ENCODE peak calls at places on chromosomes 5 and 9, in nine cellular contexts. Q, U, B, Z, J, I, S, H and F are unnamed samples.

GRCh38 chr5:55915783-55916182 is 64.6 kb downstream of the IL31RA start:
- DNase-seq in B (no peak), Q (no peak), U (no peak), H (no peak), J (no peak), Z (no peak), I (no peak), S (no peak), F (peak)

GRCh38 chr5:37638897-37639296 is 200.9 kb downstream of the GDNF start:
- DNase-seq in Q (no peak), J (no peak), U (no peak), I (peak), H (peak), B (no peak), S (no peak), Z (no peak), F (no peak)

GRCh38 chr9:116060631-116061030 is 93.0 kb upstream of the PAPPA start:
- DNase-seq in J (peak), Q (no peak), B (no peak), S (no peak), U (no peak), I (no peak), Z (no peak), H (no peak), F (no peak)

GRCh38 chr9:116345817-116346216 is 192.2 kb downstream of the PAPPA start:
- DNase-seq in U (no peak), J (no peak), Z (no peak), I (no peak), Q (no peak), S (no peak), H (no peak), B (no peak), F (no peak)

GRCh38 chr5:171272996-171273970 is 35.8 kb upstream of the TLX3 start:
- DNase-seq in J (no peak), H (peak), I (peak), B (peak), Q (peak), S (no peak), U (no peak), Z (no peak), F (no peak)

GRCh38 chr5:96601200-96601599 is 61.0 kb upstream of the CAST start:
- DNase-seq in H (no peak), J (no peak), Z (no peak), U (no peak), Q (no peak), B (no peak), S (no peak), I (no peak), F (no peak)

GRCh38 chr5:179803651-179804598 is 2.7 kb downstream of the MGAT4B start:
- DNase-seq in J (peak), I (peak), B (no peak), H (no peak), Z (no peak), U (no peak), S (no peak), Q (peak), F (no peak)

GRCh38 chr5:10591159-10591558 is 27.3 kb downstream of the ANKRD33B start:
- DNase-seq in H (no peak), Q (no peak), I (no peak), J (no peak), U (no peak), B (no peak), S (no peak), Z (no peak), F (no peak)

GRCh38 chr5:180598316-180598701 is 7.0 kb upstream of the SCGB3A1 start:
- DNase-seq in S (no peak), U (no peak), J (no peak), Q (no peak), Z (no peak), B (no peak), I (no peak), H (no peak), F (peak)

GRCh38 chr5:80184235-80185023 is 71.4 kb downstream of the SERINC5 start:
- DNase-seq in J (no peak), Q (no peak), Z (no peak), S (no peak), U (no peak), B (no peak), H (no peak), I (no peak), F (no peak)

GRCh38 chr5:87302061-87302460 is 34.4 kb downstream of the RASA1 start:
- DNase-seq in Z (no peak), U (no peak), B (no peak), S (no peak), Q (no peak), I (peak), H (peak), J (no peak), F (no peak)

GRCh38 chr5:96023518-96023917 is 61.9 kb upstream of the ELL2 start:
- DNase-seq in I (peak), H (peak), Z (no peak), B (no peak), U (no peak), S (no peak), Q (no peak), J (no peak), F (no peak)

GRCh38 chr5:57539281-57539701 is 56.7 kb upstream of the ACTBL2 start:
- DNase-seq in Z (no peak), B (no peak), S (no peak), I (peak), J (no peak), U (no peak), H (peak), Q (no peak), F (no peak)

GRCh38 chr9:14880951-14881465 is 29.2 kb downstream of the FREM1 start:
- DNase-seq in I (peak), Q (no peak), Z (no peak), H (no peak), B (no peak), S (no peak), U (no peak), J (no peak), F (no peak)

GRCh38 chr9:37034320-37034937 is 361 bp upstream of the PAX5 start:
- DNase-seq in Q (peak), B (peak), J (no peak), I (peak), S (no peak), Z (no peak), H (no peak), U (no peak), F (no peak)

GRCh38 chr5:35853652-35854051 is 3.0 kb upstream of the IL7R start:
- DNase-seq in Q (peak), H (no peak), S (no peak), J (no peak), I (no peak), B (no peak), U (no peak), Z (peak), F (no peak)

GRCh38 chr5:44774279-44774880 is 34.4 kb upstream of the MRPS30 start:
- DNase-seq in I (peak), B (peak), J (peak), U (no peak), H (peak), Q (no peak), S (peak), Z (no peak), F (no peak)

GRCh38 chr9:119955276-119955675 is 586.0 kb upstream of the BRINP1 start:
- DNase-seq in Z (no peak), Q (no peak), H (no peak), I (peak), S (no peak), J (no peak), U (no peak), B (no peak), F (no peak)

GRCh38 chr9:132447346-132447745 is 37.3 kb downstream of the CFAP77 start:
- DNase-seq in S (no peak), J (no peak), U (no peak), I (peak), H (no peak), B (peak), Q (no peak), Z (no peak), F (no peak)

GRCh38 chr5:99543841-99544240 is 615.0 kb upstream of the CHD1 start:
- DNase-seq in B (no peak), U (no peak), H (peak), I (peak), S (no peak), Q (no peak), J (peak), Z (no peak), F (no peak)

GRCh38 chr5:122165574-122166021 is 36.3 kb downstream of the ZNF474 start:
- DNase-seq in H (peak), B (no peak), I (peak), Q (no peak), U (no peak), J (peak), Z (no peak), S (no peak), F (no peak)